ENCODE peak calls at places on chromosomes 3 and 15, in six cellular contexts. J, T, R, C, Q and S are unnamed samples. For H3K4me1, the result is how much of the 10 kb centered on the place peaks cover.

GRCh38 chr3:148955544-148956346 is 35.6 kb upstream of the GYG1 start:
- DNase-seq in T (peak), C (peak), Q (peak), R (no peak), J (no peak), S (no peak)

GRCh38 chr15:31347067-31347975 is 20.7 kb downstream of the KLF13 start:
- DNase-seq in Q (no peak), R (no peak), T (no peak), C (no peak), J (no peak), S (peak)

GRCh38 chr15:40755821-40756220 is 767 bp upstream of the RMDN3 start:
- DNase-seq in R (no peak), J (no peak), Q (no peak), T (no peak), C (no peak), S (no peak)

GRCh38 chr3:97914390-97914789 is 57.8 kb downstream of the RIOX2 start:
- DNase-seq in T (no peak), J (no peak), C (no peak), R (no peak), Q (no peak), S (no peak)

GRCh38 chr3:139530717-139531116 is 8.8 kb downstream of the RBP1 start:
- DNase-seq in J (no peak), T (no peak), Q (no peak), R (no peak), C (no peak), S (no peak)

GRCh38 chr15:63061971-63062370 is 19.4 kb downstream of the TPM1 start:
- DNase-seq in R (no peak), T (no peak), C (no peak), Q (no peak), J (no peak), S (no peak)

GRCh38 chr15:76169013-76169412 is 109.2 kb downstream of the TMEM266 start:
- DNase-seq in R (no peak), Q (no peak), C (no peak), J (no peak), T (no peak), S (no peak)

GRCh38 chr3:4401441-4401840 is 65.6 kb downstream of the SUMF1 start:
- DNase-seq in Q (no peak), R (no peak), C (no peak), T (no peak), J (no peak), S (no peak)

GRCh38 chr15:72183781-72184164 is 13.8 kb downstream of the GRAMD2A start:
- DNase-seq in Q (no peak), C (no peak), J (no peak), R (no peak), T (no peak), S (no peak)
- H3K4me3 ChIP-seq in Q (peak), C (peak), J (no peak), R (peak), T (no peak), S (no peak)

DNA sequence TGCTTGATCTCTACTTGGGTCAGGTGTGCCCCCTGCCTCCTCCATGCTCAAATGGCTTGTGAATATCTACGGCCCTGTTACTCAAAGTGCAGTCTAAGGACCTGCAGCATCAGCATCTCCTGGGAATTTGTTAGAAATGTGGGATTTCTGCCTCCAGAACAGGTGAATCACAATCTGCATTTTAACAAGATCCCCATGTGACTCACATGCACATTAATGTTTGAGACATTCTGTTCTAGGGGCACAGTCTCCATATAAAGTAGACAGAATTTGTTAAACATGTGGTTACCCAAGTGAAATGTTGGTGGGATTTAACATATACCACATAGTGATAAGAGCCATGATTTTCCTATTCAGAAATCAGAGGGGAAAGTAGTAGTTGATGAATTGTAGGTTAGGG is 256.2 kb downstream of the NR1D2 start:
- DNase-seq in Q (no peak), R (no peak), J (no peak), C (no peak), T (no peak), S (no peak)
- H3K4me1 ChIP-seq in Q (under half), R (under half), J (under half), C (under half), T (under half), S (under half)

DNA sequence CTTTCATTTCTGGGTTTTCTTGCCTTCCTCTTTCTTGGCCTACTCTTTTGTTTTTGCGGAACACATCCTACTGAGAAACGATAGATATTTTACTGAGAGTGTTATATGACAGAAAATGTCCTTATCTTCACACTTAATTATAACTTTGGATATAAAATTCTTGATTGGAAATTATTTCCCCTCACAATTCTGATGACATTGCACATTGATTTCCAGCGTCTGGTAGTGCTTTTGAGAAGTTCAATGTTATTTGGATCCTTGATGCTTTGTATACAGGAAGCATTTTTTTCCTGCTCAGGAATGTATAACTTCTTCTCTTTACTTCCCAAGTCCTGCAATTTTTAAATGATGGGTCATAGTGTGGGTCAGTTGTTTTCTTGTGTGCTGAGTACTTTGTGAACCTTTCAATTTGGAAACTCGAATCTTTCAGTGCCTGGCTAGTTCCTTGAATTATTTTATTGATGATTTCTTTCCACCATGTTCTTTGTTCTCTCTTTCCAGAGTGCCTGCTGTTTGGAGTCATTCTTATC is 183.9 kb downstream of the PDCD6IP start:
- DNase-seq in C (no peak), T (no peak), J (no peak), Q (no peak), R (no peak), S (no peak)
- H3K4me3 ChIP-seq in C (no peak), T (no peak), J (no peak), Q (no peak), R (no peak), S (no peak)

GRCh38 chr3:47266709-47267489 is 15.7 kb downstream of the KIF9 start:
- DNase-seq in J (peak), T (peak), C (peak), R (peak), Q (peak), S (peak)
- H3K4me1 ChIP-seq in J (under half), T (under half), C (under half), R (under half), Q (under half), S (under half)

GRCh38 chr3:104275199-104275598 is 1091.5 kb upstream of the ALCAM start:
- DNase-seq in T (no peak), Q (no peak), J (no peak), C (no peak), R (no peak), S (no peak)

GRCh38 chr3:104281713-104282112 is 1085.0 kb upstream of the ALCAM start:
- DNase-seq in J (no peak), T (no peak), C (no peak), Q (no peak), R (no peak), S (no peak)

GRCh38 chr3:104279617-104280016 is 1087.1 kb upstream of the ALCAM start:
- DNase-seq in C (no peak), J (no peak), T (no peak), Q (no peak), R (no peak), S (no peak)
- H3K4me3 ChIP-seq in C (no peak), J (peak), T (no peak), Q (no peak), R (peak), S (no peak)